ENCODE peak calls at places on chromosomes 12 and 14, in nine cellular contexts. D, Z, P, X, C, R, H, S and Q are unnamed samples.

GRCh38 chr12:94227066-94227465 is 78.7 kb downstream of the PLXNC1 start:
- DNase-seq in D (no peak), Z (no peak), P (no peak), X (no peak), C (no peak), R (no peak), H (no peak), S (no peak), Q (no peak)

GRCh38 chr12:76247992-76248391 is 100.2 kb downstream of the BBS10 start:
- DNase-seq in D (no peak), Z (no peak), P (no peak), X (no peak), C (no peak), R (no peak), H (no peak), S (no peak), Q (no peak)

GRCh38 chr12:114665411-114666181 is 18.4 kb downstream of the TBX3 start:
- DNase-seq in D (no peak), Z (no peak), P (no peak), X (no peak), C (no peak), R (peak; percentile 47), H (no peak), S (no peak), Q (peak; percentile 52)

GRCh38 chr12:113909776-113910420 is 56.2 kb downstream of the RBM19 start:
- DNase-seq in D (no peak), Z (no peak), P (no peak), X (no peak), C (no peak), R (no peak), H (no peak), S (no peak), Q (no peak)

GRCh38 chr12:26953447-26953846 is 15.2 kb downstream of the FGFR1OP2 start:
- DNase-seq in D (no peak), Z (no peak), P (peak; percentile 64), X (peak; percentile 28), C (peak; percentile 59), R (peak; percentile 55), H (no peak), S (peak; percentile 35), Q (no peak)

GRCh38 chr14:65847065-65847847 is 434.7 kb downstream of the FUT8 start:
- DNase-seq in D (no peak), Z (no peak), P (no peak), X (no peak), C (no peak), R (no peak), H (peak; percentile 61), S (no peak), Q (no peak)

GRCh38 chr12:24815087-24815423 is 133.8 kb downstream of the BCAT1 start:
- DNase-seq in D (no peak), Z (no peak), P (no peak), X (no peak), C (no peak), R (no peak), H (no peak), S (no peak), Q (no peak)

GRCh38 chr12:2509137-2509536 is 285.6 kb upstream of the FKBP4 start:
- DNase-seq in D (no peak), Z (no peak), P (no peak), X (no peak), C (no peak), R (no peak), H (no peak), S (no peak), Q (no peak)

GRCh38 chr14:45526715-45527549 is 273.9 kb upstream of the MIS18BP1 start:
- DNase-seq in D (no peak), Z (no peak), P (no peak), X (no peak), C (no peak), R (no peak), H (no peak), S (peak; percentile 70), Q (no peak)

GRCh38 chr12:50985322-50985721 is 33.0 kb downstream of the HIGD1C start:
- DNase-seq in D (peak; percentile 94), Z (no peak), P (no peak), X (peak; percentile 74), C (no peak), R (peak; percentile 78), H (no peak), S (peak; percentile 5), Q (no peak)

GRCh38 chr14:73245401-73246325 is 8.4 kb downstream of the PAPLN start:
- DNase-seq in D (peak; percentile 39), Z (peak; percentile 50), P (peak; percentile 80), X (no peak), C (peak; percentile 84), R (no peak), H (no peak), S (no peak), Q (peak; percentile 86)

GRCh38 chr12:45718306-45718705 is 11.2 kb upstream of the ARID2 start:
- DNase-seq in D (no peak), Z (no peak), P (no peak), X (no peak), C (no peak), R (no peak), H (no peak), S (no peak), Q (no peak)

GRCh38 chr12:106248849-106249371 is 1.1 kb upstream of the CKAP4 start:
- DNase-seq in D (peak; percentile 76), Z (no peak), P (peak; percentile 57), X (peak; percentile 68), C (no peak), R (peak; percentile 45), H (peak; percentile 8), S (no peak), Q (no peak)

GRCh38 chr12:132294121-132295034 is 35.0 kb downstream of the GALNT9 start:
- DNase-seq in D (no peak), Z (no peak), P (peak; percentile 27), X (no peak), C (no peak), R (no peak), H (no peak), S (no peak), Q (peak; percentile 37)

GRCh38 chr14:92897922-92898599 is 24.9 kb upstream of the CHGA start:
- DNase-seq in D (no peak), Z (no peak), P (no peak), X (no peak), C (no peak), R (no peak), H (no peak), S (no peak), Q (no peak)

GRCh38 chr14:39446131-39446744 is 14.0 kb upstream of the FBXO33 start:
- DNase-seq in D (no peak), Z (no peak), P (no peak), X (no peak), C (no peak), R (no peak), H (no peak), S (no peak), Q (no peak)

GRCh38 chr12:30622509-30622908 is 73.2 kb downstream of the IPO8 start:
- DNase-seq in D (no peak), Z (no peak), P (no peak), X (peak; percentile 73), C (no peak), R (peak; percentile 47), H (no peak), S (no peak), Q (no peak)

GRCh38 chr14:73058923-73059311 is 583 bp downstream of the RBM25 start:
- DNase-seq in D (peak; percentile 52), Z (peak; percentile 39), P (peak; percentile 50), X (peak; percentile 14), C (no peak), R (peak; percentile 48), H (no peak), S (peak; percentile 44), Q (no peak)

DNA sequence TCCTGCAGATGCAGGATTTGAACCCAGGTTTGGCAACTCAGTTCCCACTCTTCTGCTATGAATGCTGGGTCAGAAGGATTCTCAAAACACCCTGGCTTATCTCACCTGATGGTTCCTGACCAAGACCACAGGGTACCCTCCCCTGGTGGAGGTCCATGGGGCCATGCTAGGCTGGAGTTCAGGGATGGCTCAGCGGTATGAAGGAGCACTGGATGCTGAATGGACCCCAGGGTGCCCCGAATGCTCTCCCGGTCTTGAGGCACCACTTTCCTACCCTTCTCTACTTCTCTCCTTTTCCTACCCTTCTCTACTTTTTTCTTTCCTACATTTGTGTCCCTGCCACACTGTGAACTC is 9.7 kb downstream of the PLD4 start:
- DNase-seq in D (no peak), Z (no peak), P (no peak), X (no peak), C (no peak), R (no peak), H (no peak), S (no peak), Q (no peak)
- H3K4me3 ChIP-seq in D (no peak overlapping the region), Z (no peak overlapping the region), P (peak overlapping the region; percentile 21), X (no peak overlapping the region), C (no peak overlapping the region), R (no peak overlapping the region), H (no peak overlapping the region), S (no peak overlapping the region), Q (no peak overlapping the region)

GRCh38 chr12:54140958-54141388 is 47.8 kb downstream of the SMUG1 start:
- DNase-seq in D (no peak), Z (no peak), P (no peak), X (no peak), C (peak; percentile 81), R (peak; percentile 24), H (no peak), S (no peak), Q (peak; percentile 76)
- H3K4me3 ChIP-seq in D (no peak overlapping the region), Z (no peak overlapping the region), P (no peak overlapping the region), X (no peak overlapping the region), C (no peak overlapping the region), R (no peak overlapping the region), H (no peak overlapping the region), S (no peak overlapping the region), Q (no peak overlapping the region)

DNA sequence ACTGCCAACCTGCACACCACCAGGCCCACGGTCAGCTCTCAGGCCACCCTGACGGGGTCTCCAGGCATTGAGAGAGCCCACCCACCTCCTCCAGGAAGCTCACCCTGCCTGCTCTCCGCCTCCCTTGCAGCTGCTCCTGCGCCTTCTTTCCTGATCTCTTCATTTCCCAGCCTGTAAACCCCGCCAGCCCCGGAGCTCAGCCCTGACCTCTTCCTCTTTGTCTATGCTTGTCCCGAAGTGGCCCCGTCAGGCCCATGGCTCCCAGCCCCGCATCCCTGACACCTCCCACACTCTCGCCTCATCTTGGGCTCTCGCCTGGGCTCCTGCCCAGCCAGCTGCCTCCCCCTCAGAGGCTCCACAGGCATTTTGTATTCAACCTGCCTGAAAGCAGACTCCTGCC is 139.3 kb downstream of the CALM1 start:
- DNase-seq in D (no peak), Z (no peak), P (peak; percentile 51), X (no peak), C (no peak), R (peak; percentile 20), H (no peak), S (no peak), Q (peak; percentile 82)
- H3K4me3 ChIP-seq in D (no peak overlapping the region), Z (no peak overlapping the region), P (no peak overlapping the region), X (no peak overlapping the region), C (no peak overlapping the region), R (no peak overlapping the region), H (no peak overlapping the region), S (no peak overlapping the region), Q (no peak overlapping the region)

DNA sequence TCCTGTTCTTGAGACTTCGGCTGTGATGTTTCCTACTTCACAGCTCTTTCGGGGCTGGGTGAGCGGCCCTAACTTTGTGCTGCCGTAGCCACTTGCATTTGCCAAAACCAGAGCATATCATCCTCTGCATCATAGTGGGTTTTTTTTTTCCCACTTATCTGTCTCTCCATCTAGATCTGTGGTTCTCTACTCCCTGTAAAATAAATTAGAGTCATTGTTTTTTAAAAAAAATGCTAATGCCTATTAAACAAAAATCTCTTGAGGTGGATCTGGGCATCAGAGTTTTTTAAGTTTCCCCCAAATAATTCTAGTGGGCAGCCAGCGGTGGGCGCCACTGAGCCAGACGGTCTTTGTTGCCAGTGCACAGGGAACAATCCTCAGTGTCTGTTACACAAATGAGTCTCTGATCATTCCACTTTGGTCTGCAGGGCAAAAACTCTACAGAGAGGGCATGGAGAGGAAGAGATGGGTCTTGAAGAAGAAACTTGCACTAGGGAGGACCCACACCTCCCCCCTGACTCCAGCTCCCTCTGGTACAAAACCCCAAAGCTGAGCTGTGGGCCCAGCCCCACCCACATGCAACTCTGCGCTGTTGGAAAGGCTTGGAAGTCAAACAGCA is 62.4 kb upstream of the BCL2L14 start:
- DNase-seq in D (no peak), Z (no peak), P (no peak), X (no peak), C (no peak), R (no peak), H (no peak), S (no peak), Q (no peak)
- H3K4me3 ChIP-seq in D (no peak overlapping the region), Z (no peak overlapping the region), P (no peak overlapping the region), X (no peak overlapping the region), C (no peak overlapping the region), R (no peak overlapping the region), H (peak overlapping the region; percentile 35), S (no peak overlapping the region), Q (no peak overlapping the region)